ENCODE peak calls at places on chromosomes 2 and 18, in five cellular contexts. One of them, this sample, is unnamed. For H3K9me3, the result is how much of the 10 kb centered on the place peaks cover.

GRCh38 chr18:12645751-12646203 is 12.1 kb downstream of the SPIRE1 start:
- DNase-seq in AG04450: no peak
- DNase-seq in A549: no peak
- DNase-seq in breast epithelium: peak
- DNase-seq in H1: no peak
- DNase-seq in this sample: peak

GRCh38 chr18:55541571-55541970 is 46.4 kb downstream of the TCF4 start:
- DNase-seq in AG04450: no peak
- DNase-seq in A549: no peak
- DNase-seq in breast epithelium: no peak
- DNase-seq in H1: no peak
- DNase-seq in this sample: no peak

GRCh38 chr2:38750011-38750792 is 959 bp downstream of the SRSF7 start:
- DNase-seq in AG04450: no peak
- DNase-seq in A549: peak
- DNase-seq in breast epithelium: peak
- DNase-seq in H1: no peak
- DNase-seq in this sample: peak

GRCh38 chr2:224378087-224379085 is 23.5 kb downstream of the FAM124B start:
- DNase-seq in AG04450: no peak
- DNase-seq in A549: no peak
- DNase-seq in breast epithelium: no peak
- DNase-seq in H1: no peak
- DNase-seq in this sample: no peak

GRCh38 chr2:27545348-27546141 is 37.3 kb upstream of the ZNF512 start:
- DNase-seq in AG04450: no peak
- DNase-seq in A549: no peak
- DNase-seq in breast epithelium: no peak
- DNase-seq in H1: no peak
- DNase-seq in this sample: no peak

GRCh38 chr2:39898934-39899333 is 119.9 kb upstream of the THUMPD2 start:
- DNase-seq in AG04450: no peak
- DNase-seq in A549: no peak
- DNase-seq in breast epithelium: no peak
- DNase-seq in H1: no peak
- DNase-seq in this sample: no peak

GRCh38 chr2:133063792-133064191 is 393.8 kb upstream of the LYPD1 start:
- DNase-seq in AG04450: no peak
- DNase-seq in A549: peak
- DNase-seq in breast epithelium: no peak
- DNase-seq in H1: peak
- DNase-seq in this sample: no peak

GRCh38 chr2:191150451-191151314 is at the start of gene STAT4:
- DNase-seq in AG04450: no peak
- DNase-seq in A549: peak
- DNase-seq in breast epithelium: peak
- DNase-seq in H1: peak
- DNase-seq in this sample: no peak

GRCh38 chr2:70645733-70646420 is 92.3 kb upstream of the TGFA start:
- DNase-seq in AG04450: no peak
- DNase-seq in A549: peak
- DNase-seq in breast epithelium: no peak
- DNase-seq in H1: no peak
- DNase-seq in this sample: no peak

GRCh38 chr2:231336700-231337099 is 58.8 kb upstream of the B3GNT7 start:
- DNase-seq in AG04450: no peak
- DNase-seq in A549: no peak
- DNase-seq in breast epithelium: no peak
- DNase-seq in H1: no peak
- DNase-seq in this sample: no peak

GRCh38 chr18:38022247-38022646 is 456.6 kb upstream of the CELF4 start:
- DNase-seq in AG04450: no peak
- DNase-seq in A549: no peak
- DNase-seq in breast epithelium: no peak
- DNase-seq in H1: no peak
- DNase-seq in this sample: no peak

GRCh38 chr2:84212611-84213314 is 246.3 kb downstream of the SUCLG1 start:
- DNase-seq in AG04450: no peak
- DNase-seq in A549: no peak
- DNase-seq in breast epithelium: no peak
- DNase-seq in H1: no peak
- DNase-seq in this sample: no peak

GRCh38 chr2:13390676-13391075 is 673.9 kb downstream of the TRIB2 start:
- DNase-seq in AG04450: no peak
- DNase-seq in A549: no peak
- DNase-seq in breast epithelium: no peak
- DNase-seq in H1: no peak
- DNase-seq in this sample: no peak

GRCh38 chr2:198053173-198053572 is 248.8 kb downstream of the PLCL1 start:
- DNase-seq in AG04450: no peak
- DNase-seq in A549: no peak
- DNase-seq in breast epithelium: no peak
- DNase-seq in H1: no peak
- DNase-seq in this sample: no peak

GRCh38 chr2:49490710-49491109 is 336.4 kb upstream of the FSHR start:
- DNase-seq in AG04450: no peak
- DNase-seq in A549: peak
- DNase-seq in breast epithelium: no peak
- DNase-seq in H1: peak
- DNase-seq in this sample: no peak

GRCh38 chr2:60899892-60900249 is 18.5 kb downstream of the REL start:
- DNase-seq in AG04450: no peak
- DNase-seq in A549: no peak
- DNase-seq in breast epithelium: no peak
- DNase-seq in H1: no peak
- DNase-seq in this sample: no peak

GRCh38 chr2:168327328-168327727 is 79.9 kb upstream of the STK39 start:
- DNase-seq in AG04450: no peak
- DNase-seq in A549: no peak
- DNase-seq in breast epithelium: no peak
- DNase-seq in H1: no peak
- DNase-seq in this sample: no peak

GRCh38 chr2:133334923-133335322 is 233.3 kb downstream of the NCKAP5 start:
- DNase-seq in AG04450: no peak
- DNase-seq in A549: no peak
- DNase-seq in breast epithelium: no peak
- DNase-seq in H1: no peak
- DNase-seq in this sample: no peak

GRCh38 chr2:2083113-2083757 is 247.8 kb downstream of the MYT1L start:
- DNase-seq in AG04450: no peak
- DNase-seq in A549: no peak
- DNase-seq in breast epithelium: no peak
- DNase-seq in H1: no peak
- DNase-seq in this sample: no peak

GRCh38 chr2:109736177-109736827 is 57.8 kb upstream of the RGPD5 start:
- DNase-seq in AG04450: peak
- DNase-seq in A549: peak
- DNase-seq in breast epithelium: peak
- DNase-seq in H1: no peak
- DNase-seq in this sample: no peak

GRCh38 chr2:34997779-34998178 is 1357.8 kb upstream of the CRIM1 start:
- DNase-seq in AG04450: no peak
- DNase-seq in A549: no peak
- DNase-seq in breast epithelium: no peak
- DNase-seq in H1: no peak
- DNase-seq in this sample: no peak

GRCh38 chr2:8721410-8721809 is 39.6 kb downstream of the ID2 start:
- DNase-seq in AG04450: no peak
- DNase-seq in A549: no peak
- DNase-seq in breast epithelium: no peak
- DNase-seq in H1: no peak
- DNase-seq in this sample: no peak

GRCh38 chr2:55415300-55415699 is 4.4 kb downstream of the CCDC88A start:
- DNase-seq in AG04450: no peak
- DNase-seq in A549: no peak
- DNase-seq in breast epithelium: no peak
- DNase-seq in H1: no peak
- DNase-seq in this sample: no peak

GRCh38 chr2:189527812-189528591 is 52.6 kb downstream of the SLC40A1 start:
- DNase-seq in AG04450: no peak
- DNase-seq in A549: no peak
- DNase-seq in breast epithelium: no peak
- DNase-seq in H1: no peak
- DNase-seq in this sample: no peak

GRCh38 chr2:237438082-237438925 is 24.3 kb upstream of the COL6A3 start:
- DNase-seq in AG04450: no peak
- DNase-seq in A549: no peak
- DNase-seq in breast epithelium: peak
- DNase-seq in H1: no peak
- DNase-seq in this sample: no peak

GRCh38 chr2:240469747-240470146 is 34.3 kb downstream of the GPC1 start:
- DNase-seq in AG04450: no peak
- DNase-seq in A549: no peak
- DNase-seq in breast epithelium: peak
- DNase-seq in H1: no peak
- DNase-seq in this sample: no peak

GRCh38 chr18:54140641-54141040 is 83.8 kb downstream of the MBD2 start:
- DNase-seq in AG04450: no peak
- DNase-seq in A549: no peak
- DNase-seq in breast epithelium: no peak
- DNase-seq in H1: no peak
- DNase-seq in this sample: no peak

GRCh38 chr2:239222346-239223028 is 178.3 kb downstream of the HDAC4 start:
- DNase-seq in AG04450: no peak
- DNase-seq in A549: no peak
- DNase-seq in breast epithelium: no peak
- DNase-seq in H1: no peak
- DNase-seq in this sample: no peak

GRCh38 chr2:69977208-69977607 is 15.8 kb upstream of the ASPRV1 start:
- DNase-seq in AG04450: no peak
- DNase-seq in A549: no peak
- DNase-seq in breast epithelium: no peak
- DNase-seq in H1: no peak
- DNase-seq in this sample: no peak

GRCh38 chr18:24022141-24022540 is 7.6 kb downstream of the TTC39C start:
- DNase-seq in AG04450: no peak
- DNase-seq in A549: no peak
- DNase-seq in breast epithelium: no peak
- DNase-seq in H1: no peak
- DNase-seq in this sample: no peak
- H3K27ac ChIP-seq in AG04450: no peak
- H3K27ac ChIP-seq in A549: no peak
- H3K27ac ChIP-seq in breast epithelium: peak
- H3K27ac ChIP-seq in H1: no peak
- H3K27ac ChIP-seq in this sample: no peak

DNA sequence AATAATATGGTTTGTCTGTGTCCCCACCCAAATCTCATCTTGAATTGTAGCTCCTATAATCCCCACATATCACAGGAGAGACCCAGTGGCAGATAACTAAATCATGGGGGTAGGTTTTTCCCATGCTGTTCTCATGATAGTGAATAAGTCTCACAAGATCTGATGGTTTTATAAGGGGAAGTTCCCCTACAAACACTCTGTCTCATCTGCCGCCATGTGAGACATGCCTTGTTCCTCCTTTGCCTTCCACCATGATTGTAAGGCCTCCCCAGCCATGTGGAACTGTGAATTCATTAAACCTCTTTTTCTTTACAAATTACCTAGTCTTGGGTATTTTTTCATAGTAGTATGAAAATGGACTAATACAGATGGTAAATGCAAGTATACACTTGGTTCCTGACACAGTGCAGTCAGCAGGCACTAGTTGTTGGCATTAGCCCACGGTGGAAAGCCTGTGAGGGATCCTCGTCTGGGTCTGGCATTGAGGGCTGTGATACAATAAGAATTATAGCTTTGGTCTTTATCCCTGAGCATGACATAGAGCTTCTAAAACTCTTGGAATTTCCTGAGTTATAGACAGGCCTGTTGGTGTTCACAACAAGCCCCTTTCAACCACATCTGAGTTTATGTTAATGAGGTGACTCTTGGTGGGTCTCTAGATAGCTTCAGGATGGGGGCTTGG is 135.9 kb downstream of the CABLES1 start:
- DNase-seq in AG04450: no peak
- DNase-seq in A549: no peak
- DNase-seq in breast epithelium: no peak
- DNase-seq in H1: no peak
- DNase-seq in this sample: no peak
- H3K9me3 ChIP-seq in AG04450: under half
- H3K9me3 ChIP-seq in A549: under half
- H3K9me3 ChIP-seq in breast epithelium: under half
- H3K9me3 ChIP-seq in H1: under half
- H3K9me3 ChIP-seq in this sample: under half

DNA sequence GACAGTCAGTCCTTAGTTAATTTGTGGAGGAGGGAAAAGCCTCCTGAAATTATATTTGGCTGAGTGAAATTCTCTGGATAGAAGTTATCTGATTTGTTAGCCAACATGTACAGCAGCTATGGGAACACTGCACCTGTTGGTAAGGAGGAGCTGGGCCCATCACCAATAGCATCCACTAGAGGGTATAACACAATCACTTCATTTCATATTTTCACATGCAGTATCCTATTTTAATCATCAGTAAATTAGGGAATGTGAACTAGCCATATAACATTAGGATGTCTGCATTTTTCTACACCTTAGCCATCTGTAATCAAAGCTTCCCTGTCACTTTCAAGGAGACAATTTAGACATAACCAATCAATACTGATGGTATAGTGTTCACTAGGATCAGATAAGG is 818.4 kb upstream of the CDH2 start:
- DNase-seq in AG04450: no peak
- DNase-seq in A549: no peak
- DNase-seq in breast epithelium: no peak
- DNase-seq in H1: no peak
- DNase-seq in this sample: no peak
- TF ChIP-seq CTCF in AG04450: peak
- TF ChIP-seq CTCF in A549: no peak
- TF ChIP-seq CTCF in breast epithelium: no peak
- TF ChIP-seq CTCF in H1: no peak
- TF ChIP-seq CTCF in this sample: no peak

GRCh38 chr2:43445781-43446180 is 150.1 kb downstream of the THADA start:
- DNase-seq in AG04450: no peak
- DNase-seq in A549: no peak
- DNase-seq in breast epithelium: no peak
- DNase-seq in H1: no peak
- DNase-seq in this sample: no peak

GRCh38 chr2:43438858-43439655 is 156.8 kb downstream of the THADA start:
- DNase-seq in AG04450: no peak
- DNase-seq in A549: peak
- DNase-seq in breast epithelium: no peak
- DNase-seq in H1: no peak
- DNase-seq in this sample: no peak

GRCh38 chr2:43445248-43445647 is 150.6 kb downstream of the THADA start:
- DNase-seq in AG04450: no peak
- DNase-seq in A549: no peak
- DNase-seq in breast epithelium: no peak
- DNase-seq in H1: no peak
- DNase-seq in this sample: no peak

GRCh38 chr2:43441195-43441594 is 154.6 kb downstream of the THADA start:
- DNase-seq in AG04450: no peak
- DNase-seq in A549: no peak
- DNase-seq in breast epithelium: no peak
- DNase-seq in H1: no peak
- DNase-seq in this sample: no peak

GRCh38 chr2:43443317-43443716 is 152.5 kb downstream of the THADA start:
- DNase-seq in AG04450: no peak
- DNase-seq in A549: peak
- DNase-seq in breast epithelium: no peak
- DNase-seq in H1: no peak
- DNase-seq in this sample: no peak
- H3K27ac ChIP-seq in AG04450: no peak
- H3K27ac ChIP-seq in A549: peak
- H3K27ac ChIP-seq in breast epithelium: no peak
- H3K27ac ChIP-seq in H1: no peak
- H3K27ac ChIP-seq in this sample: no peak

GRCh38 chr2:207693641-207694249 is 17.7 kb upstream of the CCNYL1 start:
- DNase-seq in AG04450: no peak
- DNase-seq in A549: no peak
- DNase-seq in breast epithelium: no peak
- DNase-seq in H1: no peak
- DNase-seq in this sample: no peak
- H3K9me3 ChIP-seq in AG04450: under half
- H3K9me3 ChIP-seq in A549: under half
- H3K9me3 ChIP-seq in breast epithelium: under half
- H3K9me3 ChIP-seq in H1: under half
- H3K9me3 ChIP-seq in this sample: under half